ENCODE peak calls at places on chromosomes 1 and 21, in ten cellular contexts. V is K562, Q is H9, U is tibial nerve, W is esophagus squamous epithelium, Y is dorsolateral prefrontal cortex, K is thoracic aorta, P is suprapubic skin, Z is pancreas, J is astrocyte. S is an unnamed sample.
A peak's percentile ranks its signal among the peaks of the same experiment; 100 is the strongest.

GRCh38 chr21:46555225-46555617 is 49.7 kb downstream of the S100B start:
- DNase-seq in V (no peak), Q (no peak), U (no peak), W (no peak), Y (no peak), K (no peak), P (no peak), Z (no peak), J (no peak), S (no peak)

GRCh38 chr1:41840592-41841246 is 78.0 kb downstream of the HIVEP3 start:
- DNase-seq in V (no peak), Q (no peak), U (no peak), W (no peak), Y (no peak), K (no peak), P (no peak), Z (no peak), J (no peak), S (no peak)

GRCh38 chr1:115133440-115133839 is 44.1 kb upstream of the TSPAN2 start:
- DNase-seq in V (no peak), Q (no peak), U (no peak), W (no peak), Y (no peak), K (no peak), P (no peak), Z (no peak), J (peak; percentile 85), S (no peak)

GRCh38 chr1:192476802-192477298 is 98.7 kb upstream of the RGS1 start:
- DNase-seq in V (no peak), Q (no peak), U (peak; percentile 28), W (no peak), Y (no peak), K (peak; percentile 28), P (peak; percentile 78), Z (no peak), J (peak; percentile 85), S (no peak)

GRCh38 chr1:177256153-177256814 is 85.5 kb downstream of the BRINP2 start:
- DNase-seq in V (peak; percentile 26), Q (peak; percentile 79), U (peak; percentile 17), W (no peak), Y (peak; percentile 63), K (no peak), P (no peak), Z (peak; percentile 67), J (peak; percentile 92), S (no peak)

GRCh38 chr1:88126467-88126866 is 557.6 kb upstream of the PKN2 start:
- DNase-seq in V (no peak), Q (no peak), U (no peak), W (no peak), Y (no peak), K (no peak), P (no peak), Z (no peak), J (no peak), S (no peak)

GRCh38 chr1:2348346-2349275 is 42.7 kb downstream of the MORN1 start:
- DNase-seq in V (no peak), Q (no peak), U (no peak), W (no peak), Y (no peak), K (no peak), P (peak; percentile 57), Z (no peak), J (no peak), S (no peak)

GRCh38 chr1:234611799-234612351 is 1.9 kb upstream of the IRF2BP2 start:
- DNase-seq in V (no peak), Q (peak; percentile 42), U (peak; percentile 50), W (no peak), Y (no peak), K (no peak), P (peak; percentile 86), Z (peak; percentile 59), J (no peak), S (no peak)

GRCh38 chr1:200510228-200510623 is 100.4 kb upstream of the ZNF281 start:
- DNase-seq in V (peak; percentile 84), Q (peak; percentile 76), U (peak; percentile 88), W (no peak), Y (peak; percentile 69), K (no peak), P (no peak), Z (peak; percentile 81), J (peak; percentile 49), S (peak; percentile 44)

GRCh38 chr1:218498061-218498938 is 153.2 kb downstream of the TGFB2 start:
- DNase-seq in V (no peak), Q (no peak), U (no peak), W (no peak), Y (no peak), K (no peak), P (no peak), Z (no peak), J (peak; percentile 79), S (no peak)

GRCh38 chr1:177235350-177235749 is 64.6 kb downstream of the BRINP2 start:
- DNase-seq in V (no peak), Q (no peak), U (no peak), W (no peak), Y (no peak), K (no peak), P (no peak), Z (no peak), J (no peak), S (no peak)

GRCh38 chr1:164683235-164683634 is 124.3 kb downstream of the PBX1 start:
- DNase-seq in V (no peak), Q (no peak), U (no peak), W (no peak), Y (no peak), K (no peak), P (no peak), Z (no peak), J (peak; percentile 29), S (no peak)

GRCh38 chr1:74937176-74937575 is 197.0 kb upstream of the LHX8 start:
- DNase-seq in V (no peak), Q (no peak), U (no peak), W (no peak), Y (no peak), K (no peak), P (no peak), Z (no peak), J (no peak), S (no peak)

GRCh38 chr21:45202344-45202743 is 85.4 kb downstream of the POFUT2 start:
- DNase-seq in V (no peak), Q (no peak), U (no peak), W (no peak), Y (no peak), K (no peak), P (no peak), Z (no peak), J (no peak), S (no peak)

GRCh38 chr1:212774584-212774983 is 17.0 kb downstream of the NSL1 start:
- DNase-seq in V (no peak), Q (no peak), U (no peak), W (no peak), Y (no peak), K (no peak), P (no peak), Z (no peak), J (peak; percentile 33), S (no peak)

GRCh38 chr1:111205724-111206070 is 5.3 kb upstream of the DENND2D start:
- DNase-seq in V (no peak), Q (no peak), U (no peak), W (no peak), Y (no peak), K (no peak), P (no peak), Z (no peak), J (no peak), S (no peak)
- H3K27ac ChIP-seq in V (no peak overlapping the region), Q (no peak overlapping the region), U (no peak overlapping the region), W (peak overlapping the region; percentile 93), Y (no peak overlapping the region), K (no peak overlapping the region), P (no peak overlapping the region), Z (peak overlapping the region; percentile 94), J (no peak overlapping the region), S (peak overlapping the region; percentile 97)

DNA sequence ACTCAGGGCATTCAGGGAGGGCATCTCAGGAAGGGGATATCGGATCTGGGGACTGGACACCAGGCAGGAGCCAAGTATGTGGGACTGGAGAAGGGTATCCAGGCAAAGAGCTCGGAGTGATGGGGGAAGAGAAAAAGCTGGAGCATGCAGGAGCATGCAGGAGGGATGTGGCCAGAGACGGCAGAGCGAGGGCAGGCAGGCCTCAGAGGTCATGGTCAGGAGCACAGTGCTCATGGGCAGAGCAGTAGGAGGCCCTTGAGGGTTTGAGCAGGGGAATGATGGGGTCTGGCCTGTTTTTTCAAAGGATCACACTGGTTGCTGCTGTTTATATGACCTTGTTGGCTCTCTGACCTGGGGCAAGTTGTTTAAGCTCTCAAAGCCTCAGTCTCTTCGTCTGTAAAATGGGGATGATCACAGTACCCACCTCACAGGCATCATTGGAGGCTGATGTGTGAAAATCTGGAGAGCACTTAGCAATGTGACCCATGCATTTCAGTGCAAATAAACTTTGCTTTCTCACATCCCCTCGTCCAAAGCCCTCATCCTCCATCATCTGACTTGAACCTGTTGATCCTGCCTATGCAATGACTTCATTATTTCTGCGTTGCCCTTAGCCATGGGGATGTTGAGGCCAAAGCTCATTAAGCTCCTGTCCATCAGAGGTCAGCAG is 273.1 kb downstream of the MATN1 start:
- DNase-seq in V (no peak), Q (peak; percentile 5), U (no peak), W (no peak), Y (no peak), K (no peak), P (no peak), Z (no peak), J (no peak), S (no peak)
- H3K27ac ChIP-seq in V (no peak overlapping the region), Q (no peak overlapping the region), U (no peak overlapping the region), W (no peak overlapping the region), Y (no peak overlapping the region), K (no peak overlapping the region), P (no peak overlapping the region), Z (no peak overlapping the region), J (no peak overlapping the region), S (no peak overlapping the region)

DNA sequence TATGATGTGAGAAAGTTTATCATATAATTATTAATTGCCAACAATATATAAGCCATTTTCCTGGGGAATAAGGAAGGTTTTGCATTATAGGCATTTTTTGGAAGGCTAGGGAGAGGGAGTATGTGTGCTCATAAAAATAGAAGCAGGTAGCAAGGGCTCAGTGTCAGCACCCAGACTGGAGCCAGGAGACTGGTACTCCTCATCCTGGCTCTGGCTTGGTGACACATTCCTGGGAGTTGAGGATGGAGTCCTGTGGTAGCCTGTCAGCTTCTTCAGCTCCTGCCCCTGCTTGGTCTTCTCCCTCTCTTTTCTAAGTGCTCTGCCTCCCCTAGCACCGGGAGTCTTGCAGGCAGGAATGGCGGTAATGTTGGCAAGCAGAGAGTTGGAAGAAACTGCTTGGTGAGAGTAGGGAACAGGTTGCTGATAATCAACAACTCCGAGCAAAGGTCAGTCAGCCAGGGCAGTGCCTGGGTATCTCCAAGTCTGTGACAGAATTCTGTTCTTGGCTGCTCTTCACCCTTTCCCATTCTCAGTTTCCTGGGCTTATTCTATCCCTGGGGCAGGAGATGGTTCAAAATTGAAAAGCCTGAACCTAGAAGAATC is 23.0 kb downstream of the GIPC2 start:
- DNase-seq in V (no peak), Q (no peak), U (no peak), W (no peak), Y (no peak), K (no peak), P (no peak), Z (no peak), J (no peak), S (no peak)
- H3K27ac ChIP-seq in V (no peak overlapping the region), Q (no peak overlapping the region), U (no peak overlapping the region), W (no peak overlapping the region), Y (no peak overlapping the region), K (peak overlapping the region; percentile 51), P (no peak overlapping the region), Z (peak overlapping the region; percentile 59), J (no peak overlapping the region), S (no peak overlapping the region)

DNA sequence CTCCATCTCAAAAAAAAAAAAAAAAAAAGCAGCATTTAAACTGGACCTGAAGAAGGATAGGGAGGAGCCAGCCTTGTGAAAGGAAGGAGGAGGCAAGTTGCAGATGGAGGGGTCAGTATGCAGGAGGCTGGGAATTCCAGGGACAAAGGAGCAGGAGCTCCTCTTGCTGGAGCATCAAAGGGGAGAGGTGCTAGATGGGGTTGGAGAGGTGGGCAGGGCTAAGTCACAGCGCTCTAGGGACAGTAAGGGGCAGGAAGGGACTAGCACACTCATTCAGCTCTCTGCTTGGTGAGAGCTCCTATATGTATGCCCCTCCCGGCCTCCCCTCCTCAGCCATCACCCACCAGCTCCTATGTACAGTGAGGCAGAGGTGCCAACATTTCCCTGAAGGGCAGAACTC is 26.8 kb downstream of the MAP7D1 start:
- DNase-seq in V (no peak), Q (peak; percentile 87), U (no peak), W (no peak), Y (no peak), K (no peak), P (no peak), Z (no peak), J (no peak), S (no peak)
- H3K27ac ChIP-seq in V (no peak overlapping the region), Q (no peak overlapping the region), U (no peak overlapping the region), W (peak overlapping the region; percentile 60), Y (peak overlapping the region; percentile 26), K (peak overlapping the region; percentile 74), P (no peak overlapping the region), Z (no peak overlapping the region), J (no peak overlapping the region), S (no peak overlapping the region)